ENCODE peak calls at places on chromosomes 11 and 22, in nine cellular contexts. P, C, G, I, E, X, V, N and A are unnamed samples.
A peak's percentile ranks its signal among the peaks of the same experiment; 100 is the strongest.

GRCh38 chr22:44188986-44189630 is 8.4 kb downstream of the PARVG start:
- DNase-seq in E (no peak), G (no peak), X (no peak), P (no peak), C (no peak), V (no peak), I (no peak), N (no peak), A (no peak)

GRCh38 chr22:47796128-47796908 is 1033.9 kb downstream of the TBC1D22A start:
- DNase-seq in X (no peak), P (no peak), G (no peak), N (no peak), C (no peak), I (no peak), V (no peak), E (no peak), A (no peak)

GRCh38 chr11:93329936-93330445 is 551 bp upstream of the DEUP1 start:
- DNase-seq in X (no peak), I (peak; percentile 1), G (no peak), N (no peak), P (peak; percentile 27), V (no peak), C (peak; percentile 47), E (no peak), A (no peak)

GRCh38 chr11:3866206-3866605 is 10.7 kb downstream of the STIM1 start:
- DNase-seq in E (no peak), P (no peak), I (peak; percentile 27), V (no peak), N (peak; percentile 74), G (no peak), X (no peak), C (no peak), A (peak; percentile 50)

GRCh38 chr11:104992781-104993180 is 24.4 kb upstream of the CASP4 start:
- DNase-seq in X (no peak), V (no peak), P (no peak), N (no peak), I (no peak), G (no peak), E (no peak), C (no peak), A (no peak)

GRCh38 chr22:44701824-44702478 is at the start of gene PRR5:
- DNase-seq in V (no peak), P (peak; percentile 62), X (no peak), E (peak; percentile 95), I (peak; percentile 93), G (peak; percentile 69), C (peak; percentile 68), N (peak; percentile 78), A (peak; percentile 59)

GRCh38 chr11:64787526-64788320 is 9.4 kb upstream of the SF1 start:
- DNase-seq in V (peak; percentile 47), N (peak; percentile 76), P (no peak), X (no peak), E (peak; percentile 83), G (peak; percentile 51), C (peak; percentile 36), I (peak; percentile 31), A (peak; percentile 53)

GRCh38 chr11:15123849-15124248 is 9.1 kb downstream of the INSC start:
- DNase-seq in P (no peak), X (no peak), V (no peak), G (no peak), I (peak; percentile 91), N (no peak), C (peak; percentile 22), E (no peak), A (no peak)

GRCh38 chr11:121839821-121840220 is 276.2 kb downstream of the BLID start:
- DNase-seq in E (no peak), N (no peak), C (no peak), G (no peak), V (no peak), I (peak; percentile 81), X (no peak), P (no peak), A (no peak)

GRCh38 chr22:36026741-36027140 is 1.9 kb downstream of the RBFOX2 start:
- DNase-seq in V (no peak), P (no peak), N (no peak), C (peak; percentile 4), E (no peak), X (no peak), I (peak; percentile 58), G (no peak), A (no peak)

GRCh38 chr11:128394436-128395089 is 192.8 kb downstream of the ETS1 start:
- DNase-seq in I (peak; percentile 37), V (no peak), X (no peak), C (no peak), E (no peak), G (no peak), N (no peak), P (no peak), A (no peak)

GRCh38 chr11:47569646-47570045 is 4.2 kb downstream of the PTPMT1 start:
- DNase-seq in G (no peak), C (no peak), I (no peak), E (no peak), V (no peak), N (no peak), X (no peak), P (no peak), A (no peak)

GRCh38 chr22:50600541-50600940 is at the start of gene MAPK8IP2:
- DNase-seq in I (no peak), N (no peak), E (peak; percentile 80), X (no peak), V (no peak), C (peak; percentile 49), P (no peak), G (no peak), A (no peak)

GRCh38 chr22:26756675-26757293 is 99.4 kb downstream of the MIAT start:
- DNase-seq in P (peak; percentile 18), E (peak; percentile 58), X (no peak), I (peak; percentile 58), C (peak; percentile 57), N (peak; percentile 38), G (peak; percentile 2), V (peak; percentile 33), A (no peak)